ENCODE peak calls at places on chromosomes 2 and 18, in eight cellular contexts. K is DMS153; N is cardiac fibroblast; Z is CD4-positive, alpha-beta T cell; P is AG04450; I is ELR; B is iris pigment epithelial cell; V is adipocyte. X is an unnamed sample.

GRCh38 chr18:53850918-53851317 is 373.6 kb downstream of the MBD2 start:
- DNase-seq in I (no peak), K (no peak), N (no peak), P (no peak), Z (no peak), B (no peak), V (no peak), X (no peak)

GRCh38 chr2:127700527-127701192 is 637 bp upstream of the SFT2D3 start:
- DNase-seq in N (no peak), Z (no peak), V (no peak), P (no peak), K (peak), B (no peak), I (peak), X (peak)

GRCh38 chr2:134320930-134321329 is 67.1 kb downstream of the MGAT5 start:
- DNase-seq in B (no peak), Z (no peak), K (no peak), N (no peak), V (no peak), I (no peak), P (no peak), X (no peak)

GRCh38 chr18:46297621-46298020 is 193.4 kb downstream of the HAUS1 start:
- DNase-seq in K (no peak), V (no peak), B (no peak), P (no peak), N (no peak), Z (no peak), I (no peak), X (no peak)

GRCh38 chr2:21245565-21245964 is 121.8 kb downstream of the TDRD15 start:
- DNase-seq in P (no peak), B (no peak), I (no peak), Z (no peak), V (no peak), N (no peak), K (no peak), X (no peak)

GRCh38 chr2:127626917-127627739 is 18.8 kb upstream of the GPR17 start:
- DNase-seq in P (no peak), V (no peak), Z (no peak), K (no peak), N (no peak), I (no peak), B (no peak), X (no peak)

GRCh38 chr2:75587954-75588587 is 27.3 kb upstream of the EVA1A start:
- DNase-seq in V (peak), I (peak), P (peak), K (peak), B (peak), Z (no peak), N (peak), X (peak)

GRCh38 chr2:218839893-218840292 is 8.3 kb upstream of the PRKAG3 start:
- DNase-seq in Z (no peak), V (no peak), P (no peak), N (peak), B (peak), I (no peak), K (no peak), X (no peak)